ENCODE peak calls at places on chromosomes 12 and 14, in six cellular contexts. D is body of pancreas, X is heart right ventricle, N is psoas muscle, S is upper lobe of right lung, V is SK-N-SH. A is an unnamed sample.

GRCh38 chr12:132218915-132219314 is 74.7 kb downstream of the NOC4L start:
- DNase-seq in N (no peak), D (peak), S (peak), V (peak), X (no peak), A (no peak)

GRCh38 chr14:88866305-88866704 is 41.9 kb downstream of the TTC8 start:
- DNase-seq in D (no peak), X (no peak), V (no peak), S (no peak), N (no peak), A (no peak)

GRCh38 chr14:75440733-75441474 is 13.1 kb downstream of the JDP2 start:
- DNase-seq in S (no peak), V (no peak), N (peak), D (peak), X (peak), A (no peak)

GRCh38 chr12:41882144-41882805 is 262.4 kb downstream of the GXYLT1 start:
- DNase-seq in X (no peak), N (no peak), V (no peak), D (no peak), S (no peak), A (no peak)

GRCh38 chr14:101889898-101890297 is 74.5 kb upstream of the DYNC1H1 start:
- DNase-seq in D (peak), S (no peak), X (no peak), N (no peak), V (no peak), A (no peak)

GRCh38 chr14:89672636-89673279 is 255.7 kb upstream of the FOXN3 start:
- DNase-seq in D (peak), N (no peak), X (peak), V (no peak), S (no peak), A (no peak)

GRCh38 chr12:101243074-101243473 is 33.0 kb upstream of the SLC5A8 start:
- DNase-seq in V (no peak), N (no peak), S (no peak), X (no peak), D (no peak), A (no peak)

GRCh38 chr14:73760598-73761586 is 46.7 kb upstream of the PNMA1 start:
- DNase-seq in S (no peak), V (no peak), D (no peak), X (no peak), N (no peak), A (no peak)

GRCh38 chr14:59187802-59188460 is 536 bp upstream of the DAAM1 start:
- DNase-seq in S (no peak), N (peak), V (peak), X (peak), D (peak), A (no peak)

GRCh38 chr12:51393676-51394545 is 2.7 kb upstream of the GALNT6 start:
- DNase-seq in X (no peak), D (peak), V (no peak), S (no peak), N (no peak), A (peak)

GRCh38 chr14:100673085-100673806 is 53.4 kb upstream of the DLK1 start:
- DNase-seq in V (peak), X (no peak), D (peak), S (peak), N (no peak), A (no peak)

GRCh38 chr12:28191018-28191595 is 851 bp downstream of the CCDC91 start:
- DNase-seq in D (no peak), X (peak), N (no peak), S (no peak), V (peak), A (no peak)

GRCh38 chr14:96617635-96618034 is 115.5 kb downstream of the PAPOLA start:
- DNase-seq in D (no peak), X (no peak), N (no peak), V (no peak), S (no peak), A (no peak)

GRCh38 chr14:67574156-67574555 is 25.9 kb downstream of the PIGH start:
- DNase-seq in X (no peak), V (no peak), S (peak), N (no peak), D (no peak), A (no peak)

GRCh38 chr12:43309845-43310405 is 242.1 kb downstream of the ADAMTS20 start:
- DNase-seq in V (no peak), N (no peak), D (no peak), X (no peak), S (no peak), A (peak)

GRCh38 chr12:48033451-48033850 is 29.2 kb upstream of the COL2A1 start:
- DNase-seq in X (no peak), D (no peak), S (no peak), N (no peak), V (no peak), A (no peak)

GRCh38 chr12:69901141-69901900 is 76.3 kb downstream of the MYRFL start:
- DNase-seq in S (no peak), X (no peak), N (no peak), V (no peak), D (no peak), A (no peak)

GRCh38 chr14:22752422-22752821 is 14.1 kb upstream of the OXA1L start:
- DNase-seq in S (no peak), D (no peak), V (no peak), X (no peak), N (no peak), A (no peak)

GRCh38 chr12:108638141-108638823 is 4.6 kb upstream of the SELPLG start:
- DNase-seq in S (peak), N (no peak), X (peak), D (peak), V (no peak), A (no peak)

GRCh38 chr12:108635997-108636808 is 2.5 kb upstream of the SELPLG start:
- DNase-seq in D (no peak), X (no peak), N (no peak), S (no peak), V (no peak), A (no peak)

GRCh38 chr12:108635201-108635996 is 1.7 kb upstream of the SELPLG start:
- DNase-seq in V (no peak), D (peak), X (no peak), S (no peak), N (no peak), A (no peak)

GRCh38 chr12:108637631-108638030 is 3.9 kb upstream of the SELPLG start:
- DNase-seq in X (no peak), V (no peak), D (no peak), S (no peak), N (no peak), A (no peak)

DNA sequence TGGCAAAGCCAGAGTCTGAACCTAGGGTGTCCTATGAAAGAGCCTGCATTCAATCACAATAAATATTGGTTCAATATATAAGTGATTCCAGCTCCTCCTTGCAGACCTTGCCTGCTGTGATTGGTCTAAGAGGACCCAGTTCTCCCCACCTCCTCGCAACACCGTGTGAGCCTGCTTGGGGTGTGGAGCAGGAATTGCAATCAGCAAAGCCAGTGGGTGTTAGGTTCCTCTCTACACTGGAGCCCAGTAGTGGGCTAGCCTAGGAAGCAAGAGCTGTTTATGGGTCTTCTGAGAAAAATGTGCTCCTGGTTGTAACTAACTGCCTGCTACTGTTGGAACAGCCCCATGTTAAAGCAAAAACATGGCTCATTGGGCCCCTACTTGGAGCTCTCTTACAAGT is 3.5 kb upstream of the SELPLG start:
- DNase-seq in N (no peak), X (no peak), D (no peak), S (no peak), V (no peak), A (no peak)
- H3K4me3 ChIP-seq in N (no peak), X (no peak), D (no peak), S (no peak), V (no peak), A (no peak)

DNA sequence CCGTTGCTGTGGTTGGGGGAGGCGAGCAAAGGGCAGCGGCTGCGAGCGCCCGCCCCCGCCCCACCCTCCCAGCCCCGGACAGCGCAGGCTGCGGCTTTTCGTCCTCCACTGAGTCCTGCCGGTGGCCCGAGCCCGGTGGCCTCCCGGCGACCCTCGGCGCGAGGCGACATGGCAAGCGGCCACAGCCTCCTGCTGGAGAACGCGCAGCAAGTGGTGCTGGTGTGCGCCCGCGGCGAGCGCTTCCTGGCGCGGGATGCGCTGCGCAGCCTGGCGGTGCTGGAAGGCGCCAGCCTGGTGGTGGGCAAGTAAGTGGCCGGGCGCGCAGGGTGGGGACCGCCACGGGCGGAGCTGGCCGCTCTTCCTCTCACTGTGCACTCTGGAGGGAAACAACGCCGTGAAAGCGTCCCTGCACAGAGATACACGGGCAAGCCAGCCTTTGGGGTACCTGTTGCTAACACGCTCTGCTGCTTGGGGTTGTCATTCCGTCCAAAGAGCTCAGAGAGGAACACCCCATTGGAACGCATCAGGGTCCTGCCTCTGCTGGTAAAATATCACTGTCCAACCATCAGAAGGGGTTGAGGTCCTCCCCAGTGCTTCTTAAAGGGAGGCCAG is at the start of gene AMDHD1:
- DNase-seq in X (peak), N (peak), D (peak), V (peak), S (peak), A (no peak)
- TF ChIP-seq CTCF in X (peak), N (peak), D (peak), V (peak), S (peak), A (peak)

DNA sequence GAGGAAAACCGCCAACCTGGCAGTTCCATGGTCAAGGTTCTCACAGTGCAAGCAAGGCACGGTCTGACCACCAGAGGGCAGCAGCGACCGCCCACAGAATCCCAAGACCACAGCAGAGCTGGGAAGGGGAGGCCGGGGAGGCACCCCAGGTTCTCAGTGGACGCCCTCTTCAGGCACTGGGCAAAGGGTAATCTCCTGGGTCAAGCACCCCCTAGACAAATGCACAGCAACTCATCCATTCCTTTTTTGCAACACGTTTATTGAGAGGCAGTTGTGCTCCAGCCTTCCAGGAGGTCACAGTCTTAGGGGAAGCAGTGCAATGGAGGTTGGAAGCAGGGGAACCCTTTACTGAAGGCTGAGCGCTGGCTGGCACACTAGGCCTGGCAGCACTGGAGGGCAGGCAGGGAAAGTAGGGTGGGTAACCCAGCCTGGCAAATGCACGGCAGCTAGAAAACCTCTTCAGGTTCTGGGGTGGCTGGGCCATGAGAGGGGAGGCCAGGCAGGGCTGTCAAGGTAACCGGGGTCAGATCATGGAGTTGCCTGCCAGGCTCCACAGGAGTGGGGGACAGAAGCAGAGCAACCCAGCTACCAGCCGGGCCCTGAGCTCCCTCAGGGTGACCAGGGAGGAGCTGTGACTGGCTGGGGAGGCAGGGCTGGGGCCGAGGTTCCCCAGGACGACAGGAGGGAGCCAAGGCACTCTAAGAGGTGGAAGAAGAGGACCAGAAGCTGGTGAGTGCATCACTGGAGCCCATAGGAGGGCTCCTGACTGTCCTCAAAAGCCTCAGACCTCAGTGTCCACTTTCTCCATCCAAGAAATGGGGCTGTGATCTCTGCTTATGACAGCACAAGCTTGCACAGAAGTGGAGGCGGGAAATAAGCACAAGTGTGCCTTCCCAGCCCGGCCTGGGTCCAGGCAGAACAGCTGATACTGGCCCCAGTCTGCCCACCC is 1.8 kb upstream of the RHOF start:
- DNase-seq in V (peak), X (peak), D (peak), S (peak), N (peak), A (no peak)
- H3K4me3 ChIP-seq in V (peak), X (peak), D (no peak), S (peak), N (peak), A (peak)

DNA sequence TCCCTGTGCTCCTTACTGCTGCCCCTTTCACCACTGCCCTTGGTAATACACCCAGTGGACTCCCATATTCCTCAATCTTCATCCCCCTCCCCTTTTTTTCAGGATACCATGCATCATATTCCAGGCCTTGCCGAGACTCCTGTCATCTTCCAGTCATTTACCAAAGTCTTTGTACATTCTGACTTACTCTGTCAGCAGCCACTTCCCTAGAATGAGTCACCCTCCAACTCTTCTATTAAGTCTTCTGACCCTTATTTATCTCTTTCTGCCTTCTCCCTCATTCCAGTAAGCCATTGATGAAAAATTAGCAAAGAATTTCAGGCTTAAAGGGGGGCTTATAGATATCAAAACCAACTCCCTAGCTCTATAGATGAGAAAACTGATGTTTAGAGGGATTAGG is 128.0 kb downstream of the STXBP6 start:
- DNase-seq in V (no peak), N (no peak), S (no peak), D (no peak), X (no peak), A (no peak)
- TF ChIP-seq CTCF in V (no peak), N (no peak), S (no peak), D (no peak), X (no peak), A (no peak)

DNA sequence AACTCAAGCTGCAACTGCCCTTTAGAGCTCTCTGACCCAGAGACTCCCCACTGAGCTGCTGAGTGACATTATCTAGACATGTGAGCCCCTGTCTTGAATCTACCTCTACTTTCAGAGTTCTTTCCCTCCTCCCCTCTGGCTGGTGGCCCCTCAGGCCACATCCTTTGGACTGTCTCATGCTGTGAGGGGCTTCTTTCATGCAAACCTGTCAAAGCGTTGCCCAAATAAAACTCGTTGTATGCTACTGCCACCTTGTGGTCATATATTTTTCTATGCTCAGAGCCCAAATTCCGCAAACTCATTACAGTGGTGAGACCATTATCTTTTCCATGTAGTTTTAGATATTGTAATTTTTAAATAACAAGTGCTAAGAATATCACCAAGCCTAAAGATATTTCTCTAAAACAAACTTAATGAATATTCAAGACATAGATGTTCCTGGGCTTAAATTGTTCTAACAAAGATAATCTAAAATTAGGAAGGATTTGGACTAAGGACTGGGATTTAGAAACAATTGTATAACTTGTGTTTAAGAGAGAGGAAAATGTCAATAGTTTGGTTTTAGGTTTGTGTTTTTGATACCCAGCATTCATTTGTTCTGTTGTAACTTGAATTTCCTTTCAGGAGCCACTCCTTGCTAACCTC is 338.0 kb downstream of the AACS start:
- DNase-seq in N (no peak), D (peak), V (peak), S (no peak), X (no peak), A (no peak)
- H3K4me3 ChIP-seq in N (no peak), D (no peak), V (no peak), S (no peak), X (no peak), A (no peak)

GRCh38 chr14:61106627-61107147 is 125.6 kb downstream of the SLC38A6 start:
- DNase-seq in V (peak), N (no peak), D (no peak), X (no peak), S (no peak), A (no peak)
- TF ChIP-seq CTCF in V (peak), N (peak), D (no peak), X (peak), S (no peak), A (no peak)

GRCh38 chr14:94615823-94616570 is 3.8 kb downstream of the SERPINA3 start:
- DNase-seq in D (no peak), V (no peak), S (no peak), N (no peak), X (no peak), A (no peak)

GRCh38 chr14:94613720-94614644 is 1.8 kb downstream of the SERPINA3 start:
- DNase-seq in V (no peak), S (no peak), N (no peak), D (no peak), X (no peak), A (no peak)

GRCh38 chr14:94617366-94617941 is 5.3 kb downstream of the SERPINA3 start:
- DNase-seq in V (no peak), S (no peak), X (no peak), D (no peak), N (no peak), A (no peak)

GRCh38 chr14:94614802-94615201 is 2.6 kb downstream of the SERPINA3 start:
- DNase-seq in X (no peak), V (no peak), D (no peak), S (no peak), N (no peak), A (no peak)

DNA sequence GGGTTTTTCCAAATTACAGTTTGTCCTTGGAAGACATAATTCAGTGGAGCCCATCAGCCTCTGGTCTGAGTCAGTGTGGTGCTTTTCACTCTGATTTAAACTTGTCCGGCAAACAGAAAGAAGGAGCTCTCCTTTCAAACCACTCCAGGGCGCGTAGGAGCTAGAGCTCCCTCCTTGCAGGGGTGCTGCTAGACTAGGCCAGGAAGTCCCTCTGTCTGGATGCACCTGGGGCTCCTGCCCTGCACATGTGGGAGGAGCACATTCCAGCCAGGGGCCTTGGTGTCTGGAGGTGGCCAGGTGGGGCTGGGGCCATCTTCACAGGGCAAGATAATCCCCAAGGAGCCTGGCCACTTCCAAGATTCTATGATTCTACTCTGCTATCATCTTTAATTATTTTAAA is 3.1 kb downstream of the SERPINA3 start:
- DNase-seq in S (no peak), X (no peak), D (no peak), N (no peak), V (no peak), A (no peak)
- H3K4me3 ChIP-seq in S (no peak), X (no peak), D (no peak), N (no peak), V (no peak), A (no peak)

GRCh38 chr14:99529899-99530298 is 48.7 kb downstream of the CCNK start:
- DNase-seq in V (no peak), D (no peak), N (no peak), S (no peak), X (no peak), A (no peak)
- TF ChIP-seq CTCF in V (peak), D (peak), N (no peak), S (no peak), X (peak), A (no peak)

DNA sequence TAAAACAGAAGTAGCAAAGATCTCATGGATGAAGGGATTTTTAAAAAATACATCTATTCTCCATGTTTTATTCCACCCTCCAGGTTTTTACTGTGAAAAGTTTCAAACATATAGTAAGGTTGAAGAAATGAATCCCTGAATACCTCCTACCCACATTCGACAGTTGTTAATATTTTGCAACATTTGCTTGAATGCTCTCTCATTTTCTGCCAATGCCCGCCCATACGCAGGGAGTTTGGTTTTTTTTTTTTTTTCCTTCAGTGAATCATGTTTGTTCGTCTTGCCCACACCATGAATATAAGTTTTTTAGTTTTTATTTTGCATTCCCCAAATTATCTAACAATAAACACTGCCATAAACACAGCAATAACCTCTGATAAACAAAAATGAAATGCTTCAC is 82.9 kb downstream of the MAP1LC3B2 start:
- DNase-seq in S (no peak), X (no peak), N (no peak), D (no peak), V (no peak), A (no peak)
- H3K4me3 ChIP-seq in S (no peak), X (no peak), N (no peak), D (no peak), V (no peak), A (no peak)

A was measured in AG04449.